ENCODE peak calls at places on chromosomes 5 and 9, in seven cellular contexts. F is right lobe of liver, O is body of pancreas, M is uterus, X is IMR-90, W is ovary, Q is adrenal gland. J is an unnamed sample. For H3K36me3 and H3K4me1, the result is how much of the 10 kb centered on the place peaks cover.

GRCh38 chr9:28970241-28970654 is 1397.0 kb upstream of the C9orf72 start:
- DNase-seq in F (no peak), O (no peak), M (no peak), X (no peak), W (no peak), Q (no peak), J (no peak)

GRCh38 chr5:67105270-67105669 is 91.3 kb downstream of the CD180 start:
- DNase-seq in F (no peak), O (no peak), M (no peak), X (no peak), W (no peak), Q (no peak), J (no peak)

GRCh38 chr9:135443811-135444470 is 35.6 kb upstream of the PPP1R26 start:
- DNase-seq in F (no peak), O (no peak), M (no peak), X (no peak), W (no peak), Q (no peak), J (no peak)

GRCh38 chr9:121599872-121600585 is 51.4 kb upstream of the DAB2IP start:
- DNase-seq in F (no peak), O (no peak), M (no peak), X (no peak), W (peak), Q (no peak), J (peak)

GRCh38 chr5:132385321-132386105 is 16.0 kb downstream of the SLC22A5 start:
- DNase-seq in F (no peak), O (peak), M (peak), X (peak), W (peak), Q (peak), J (no peak)

GRCh38 chr9:124553738-124554137 is 46.5 kb upstream of the NR5A1 start:
- DNase-seq in F (no peak), O (no peak), M (no peak), X (peak), W (no peak), Q (no peak), J (no peak)

GRCh38 chr5:34715711-34716110 is 59.6 kb downstream of the RAI14 start:
- DNase-seq in F (no peak), O (no peak), M (no peak), X (peak), W (no peak), Q (no peak), J (no peak)

GRCh38 chr9:91825422-91825821 is 124.6 kb downstream of the ROR2 start:
- DNase-seq in F (no peak), O (peak), M (peak), X (peak), W (no peak), Q (no peak), J (no peak)

GRCh38 chr5:175383350-175383749 is 60.6 kb downstream of the DRD1 start:
- DNase-seq in F (no peak), O (no peak), M (no peak), X (no peak), W (no peak), Q (no peak), J (no peak)

GRCh38 chr9:27954858-27955257 is 381.6 kb upstream of the C9orf72 start:
- DNase-seq in F (no peak), O (no peak), M (no peak), X (no peak), W (no peak), Q (no peak), J (no peak)

GRCh38 chr5:135489466-135490244 is 37.5 kb upstream of the TIFAB start:
- DNase-seq in F (no peak), O (no peak), M (no peak), X (no peak), W (no peak), Q (no peak), J (no peak)

GRCh38 chr9:20030671-20031070 is 241.8 kb upstream of the SLC24A2 start:
- DNase-seq in F (no peak), O (no peak), M (no peak), X (no peak), W (no peak), Q (no peak), J (no peak)

GRCh38 chr5:114311943-114312342 is 49.9 kb upstream of the KCNN2 start:
- DNase-seq in F (no peak), O (no peak), M (no peak), X (no peak), W (no peak), Q (no peak), J (no peak)

GRCh38 chr9:132011896-132012295 is 67.8 kb downstream of the MED27 start:
- DNase-seq in F (no peak), O (no peak), M (no peak), X (no peak), W (no peak), Q (no peak), J (no peak)

GRCh38 chr9:7088598-7088997 is 330.8 kb downstream of the KDM4C start:
- DNase-seq in F (no peak), O (no peak), M (no peak), X (no peak), W (no peak), Q (no peak), J (no peak)

GRCh38 chr5:89064054-89064453 is 181.1 kb upstream of the MEF2C start:
- DNase-seq in F (no peak), O (no peak), M (no peak), X (no peak), W (no peak), Q (no peak), J (no peak)

GRCh38 chr5:76953551-76954382 is 922 bp downstream of the CRHBP start:
- DNase-seq in F (no peak), O (no peak), M (no peak), X (no peak), W (no peak), Q (no peak), J (no peak)

GRCh38 chr5:116953251-116953934 is 378.8 kb upstream of the SEMA6A start:
- DNase-seq in F (no peak), O (no peak), M (no peak), X (no peak), W (no peak), Q (no peak), J (no peak)

GRCh38 chr5:76457685-76458491 is 54.8 kb downstream of the IQGAP2 start:
- DNase-seq in F (no peak), O (no peak), M (no peak), X (no peak), W (no peak), Q (no peak), J (no peak)

GRCh38 chr9:91004992-91005391 is 203.4 kb downstream of the SYK start:
- DNase-seq in F (no peak), O (no peak), M (no peak), X (no peak), W (no peak), Q (no peak), J (no peak)

GRCh38 chr5:119343766-119344165 is 12.1 kb upstream of the TNFAIP8 start:
- DNase-seq in F (no peak), O (no peak), M (no peak), X (peak), W (no peak), Q (no peak), J (no peak)

GRCh38 chr5:58499951-58500350 is 8.7 kb downstream of the GAPT start:
- DNase-seq in F (no peak), O (no peak), M (no peak), X (no peak), W (no peak), Q (no peak), J (no peak)

GRCh38 chr9:69411931-69412740 is 87.1 kb downstream of the ENTREP1 start:
- DNase-seq in F (no peak), O (no peak), M (no peak), X (no peak), W (no peak), Q (no peak), J (no peak)

GRCh38 chr5:80170117-80170535 is 85.7 kb downstream of the SERINC5 start:
- DNase-seq in F (no peak), O (no peak), M (no peak), X (no peak), W (no peak), Q (no peak), J (no peak)
- H3K36me3 ChIP-seq in F (under half), O (under half), M (under half), X (under half), W (under half), Q (under half), J (under half)

GRCh38 chr9:38421498-38422211 is 2.6 kb downstream of the IGFBPL1 start:
- DNase-seq in F (no peak), O (no peak), M (no peak), X (no peak), W (no peak), Q (no peak), J (no peak)
- H3K4me1 ChIP-seq in F (under half), O (under half), M (under half), X (under half), W (under half), Q (under half), J (under half)

GRCh38 chr5:134410822-134411221 is 859 bp downstream of the CDKN2AIPNL start:
- DNase-seq in F (no peak), O (no peak), M (no peak), X (no peak), W (no peak), Q (no peak), J (no peak)

GRCh38 chr5:134406390-134406789 is 5.3 kb downstream of the CDKN2AIPNL start:
- DNase-seq in F (no peak), O (no peak), M (no peak), X (peak), W (no peak), Q (no peak), J (no peak)

GRCh38 chr5:134411546-134412266 is at the start of gene CDKN2AIPNL:
- DNase-seq in F (peak), O (peak), M (peak), X (peak), W (peak), Q (peak), J (peak)

GRCh38 chr5:134411228-134411545 is 494 bp downstream of the CDKN2AIPNL start:
- DNase-seq in F (no peak), O (no peak), M (no peak), X (no peak), W (no peak), Q (no peak), J (no peak)

GRCh38 chr5:134409321-134409720 is 2.4 kb downstream of the CDKN2AIPNL start:
- DNase-seq in F (no peak), O (no peak), M (no peak), X (no peak), W (no peak), Q (no peak), J (no peak)
- TF ChIP-seq POLR2A in F (no peak), O (no peak), M (no peak), X (no peak), W (no peak), Q (no peak), J (no peak)

DNA sequence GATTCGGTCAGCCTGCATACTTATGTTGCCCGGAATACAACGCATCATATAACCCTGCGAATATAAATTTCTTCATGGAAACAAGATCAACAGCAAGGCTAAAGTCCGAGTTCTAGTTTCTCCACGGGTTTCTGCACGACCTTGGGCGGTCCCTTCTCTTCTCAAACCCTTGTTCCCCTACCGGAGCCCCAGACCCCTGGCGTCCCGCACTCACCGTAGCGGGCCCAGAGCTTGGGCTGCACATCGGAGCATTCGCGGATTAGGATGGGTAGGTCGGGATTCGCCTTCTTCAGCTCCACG is 438 bp downstream of the NDUFA2 start:
- DNase-seq in F (no peak), O (no peak), M (no peak), X (no peak), W (no peak), Q (no peak), J (no peak)
- H3K36me3 ChIP-seq in F (under half), O (under half), M (under half), X (under half), W (under half), Q (half or more), J (under half)

J was measured in breast epithelium.